ENCODE peak calls at places on chromosomes 6 and 20, in five cellular contexts. I, T, C, W and B are unnamed samples.

GRCh38 chr6:67736816-67737215 is 898.3 kb upstream of the ADGRB3 start:
- DNase-seq in C (no peak), W (no peak), T (no peak), I (no peak), B (no peak)

GRCh38 chr20:53950031-53950430 is 120.4 kb downstream of the BCAS1 start:
- DNase-seq in I (no peak), W (no peak), T (no peak), C (no peak), B (no peak)

GRCh38 chr6:56370127-56370540 is 122.8 kb upstream of the COL21A1 start:
- DNase-seq in C (peak), T (no peak), I (no peak), W (peak), B (peak)

GRCh38 chr20:21156266-21156665 is 30.4 kb downstream of the KIZ start:
- DNase-seq in T (no peak), C (no peak), I (no peak), W (no peak), B (no peak)

GRCh38 chr20:5996765-5997164 is 46.3 kb downstream of the MCM8 start:
- DNase-seq in W (no peak), C (no peak), I (peak), T (no peak), B (no peak)

GRCh38 chr6:72533601-72534000 is 88.3 kb upstream of the KCNQ5 start:
- DNase-seq in I (no peak), T (no peak), C (no peak), W (no peak), B (no peak)

GRCh38 chr6:41955412-41955811 is 13.8 kb upstream of the CCND3 start:
- DNase-seq in I (no peak), W (no peak), T (no peak), C (no peak), B (no peak)

GRCh38 chr6:141531040-141531439 is 601.7 kb upstream of the GJE1 start:
- DNase-seq in W (no peak), C (no peak), I (no peak), T (no peak), B (no peak)

GRCh38 chr20:38863024-38863851 is 57.7 kb downstream of the PPP1R16B start:
- DNase-seq in T (peak), W (no peak), C (no peak), I (peak), B (no peak)

GRCh38 chr20:6029538-6029937 is 24.3 kb downstream of the LRRN4 start:
- DNase-seq in W (no peak), C (no peak), T (no peak), I (no peak), B (no peak)

GRCh38 chr6:2799936-2800527 is 34.8 kb downstream of the WRNIP1 start:
- DNase-seq in T (no peak), I (no peak), C (no peak), W (no peak), B (no peak)

GRCh38 chr6:90021701-90022100 is 127.4 kb downstream of the GJA10 start:
- DNase-seq in I (no peak), C (no peak), T (no peak), W (no peak), B (no peak)

GRCh38 chr6:40802481-40802880 is 215.3 kb upstream of the LRFN2 start:
- DNase-seq in C (no peak), W (no peak), T (no peak), I (no peak), B (no peak)

GRCh38 chr6:141261672-141262060 is 871.1 kb upstream of the GJE1 start:
- DNase-seq in C (no peak), I (no peak), T (no peak), W (no peak), B (no peak)

GRCh38 chr6:35781290-35781689 is 471 bp downstream of the CLPSL1 start:
- DNase-seq in C (no peak), T (no peak), W (no peak), I (no peak), B (peak)

GRCh38 chr6:167405778-167406532 is 81.1 kb downstream of the TTLL2 start:
- DNase-seq in W (no peak), I (no peak), T (no peak), C (no peak), B (no peak)

GRCh38 chr20:44433751-44434538 is 41.7 kb upstream of the TTPAL start:
- DNase-seq in T (no peak), C (no peak), I (no peak), W (no peak), B (no peak)

GRCh38 chr20:46053416-46053815 is 24.4 kb downstream of the SLC12A5 start:
- DNase-seq in I (no peak), T (no peak), C (no peak), W (no peak), B (no peak)

GRCh38 chr6:150409576-150410066 is 40.8 kb downstream of the IYD start:
- DNase-seq in W (no peak), C (peak), I (no peak), T (peak), B (no peak)

GRCh38 chr6:27871919-27872633 is 40.1 kb downstream of the OR2B2 start:
- DNase-seq in C (peak), I (peak), T (peak), W (peak), B (peak)

GRCh38 chr6:70823651-70824050 is 133.2 kb downstream of the B3GAT2 start:
- DNase-seq in W (no peak), T (no peak), C (no peak), I (no peak), B (no peak)

GRCh38 chr6:141252828-141253608 is 879.7 kb upstream of the GJE1 start:
- DNase-seq in I (no peak), W (no peak), T (no peak), C (no peak), B (no peak)

GRCh38 chr6:122696853-122697252 is 82.7 kb upstream of the FABP7 start:
- DNase-seq in C (no peak), T (no peak), I (no peak), W (no peak), B (no peak)

GRCh38 chr6:131000544-131000943 is 62.5 kb downstream of the EPB41L2 start:
- DNase-seq in T (no peak), W (no peak), I (no peak), C (no peak), B (no peak)

GRCh38 chr6:126033696-126034095 is 47.4 kb downstream of the TRMT11 start:
- DNase-seq in W (no peak), C (no peak), T (no peak), I (no peak), B (no peak)

GRCh38 chr6:149347067-149347466 is 29.6 kb downstream of the TAB2 start:
- DNase-seq in W (no peak), C (no peak), T (no peak), I (no peak), B (no peak)

GRCh38 chr20:10970109-10970508 is 296.3 kb upstream of the JAG1 start:
- DNase-seq in I (no peak), T (no peak), W (no peak), C (no peak), B (no peak)

GRCh38 chr6:159939591-159940016 is 29.3 kb upstream of the IGF2R start:
- DNase-seq in I (no peak), W (no peak), T (no peak), C (no peak), B (no peak)

GRCh38 chr6:168713013-168713412 is 272.0 kb downstream of the SMOC2 start:
- DNase-seq in I (no peak), W (no peak), C (no peak), T (no peak), B (no peak)

GRCh38 chr6:127305741-127306140 is 37.7 kb downstream of the ECHDC1 start:
- DNase-seq in C (no peak), I (no peak), T (no peak), W (no peak), B (no peak)

GRCh38 chr6:156068870-156069269 is 613.2 kb upstream of the NOX3 start:
- DNase-seq in W (no peak), T (no peak), C (no peak), I (no peak), B (no peak)

GRCh38 chr6:53437557-53438202 is 88.9 kb upstream of the ELOVL5 start:
- DNase-seq in C (no peak), W (no peak), T (no peak), I (peak), B (no peak)

GRCh38 chr6:33851959-33852358 is 48.2 kb upstream of the MLN start:
- DNase-seq in W (peak), C (no peak), T (no peak), I (no peak), B (no peak)
- TF ChIP-seq CTCF in W (peak), C (no peak), T (no peak), I (peak), B (peak)

DNA sequence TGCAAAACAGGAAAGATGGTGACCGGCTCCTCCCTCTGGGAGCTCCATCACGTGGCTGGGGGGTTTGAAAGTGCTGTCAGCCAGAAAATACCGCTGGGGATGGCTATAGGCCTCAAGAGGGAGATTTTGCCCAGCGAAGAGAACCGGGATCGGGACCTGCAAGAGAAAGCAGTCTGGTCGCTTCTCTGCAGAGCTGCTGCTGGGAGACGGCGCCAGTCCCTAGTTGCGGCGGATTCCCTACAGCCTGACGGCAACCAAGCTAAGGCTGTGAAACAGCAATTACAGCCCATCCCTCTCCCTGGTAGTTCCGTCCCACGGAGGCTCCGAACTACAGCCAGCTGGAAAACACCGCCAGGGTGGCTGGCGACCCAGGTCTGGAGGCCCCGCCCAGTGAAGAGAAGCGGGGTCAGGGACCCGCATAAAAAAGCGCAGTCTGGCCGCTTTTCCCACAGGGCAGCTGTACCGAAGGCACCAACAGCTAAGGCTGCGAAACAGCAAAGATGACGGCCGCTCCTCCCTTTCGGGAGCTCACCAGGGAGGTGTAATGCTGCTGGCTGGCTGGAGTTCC is 238.1 kb upstream of the IRAK1BP1 start:
- DNase-seq in W (no peak), I (no peak), T (no peak), C (no peak), B (no peak)
- TF ChIP-seq CTCF in W (no peak), I (no peak), T (no peak), C (no peak), B (no peak)

GRCh38 chr6:109920911-109921310 is 57.2 kb upstream of the GPR6 start:
- DNase-seq in C (no peak), I (no peak), T (no peak), W (no peak), B (no peak)

GRCh38 chr6:109927052-109927451 is 51.1 kb upstream of the GPR6 start:
- DNase-seq in I (no peak), T (no peak), W (no peak), C (no peak), B (no peak)

GRCh38 chr6:109925060-109925459 is 53.1 kb upstream of the GPR6 start:
- DNase-seq in T (no peak), I (no peak), C (no peak), W (no peak), B (no peak)

GRCh38 chr6:109918227-109918626 is 59.9 kb upstream of the GPR6 start:
- DNase-seq in T (no peak), W (no peak), C (no peak), I (no peak), B (no peak)

DNA sequence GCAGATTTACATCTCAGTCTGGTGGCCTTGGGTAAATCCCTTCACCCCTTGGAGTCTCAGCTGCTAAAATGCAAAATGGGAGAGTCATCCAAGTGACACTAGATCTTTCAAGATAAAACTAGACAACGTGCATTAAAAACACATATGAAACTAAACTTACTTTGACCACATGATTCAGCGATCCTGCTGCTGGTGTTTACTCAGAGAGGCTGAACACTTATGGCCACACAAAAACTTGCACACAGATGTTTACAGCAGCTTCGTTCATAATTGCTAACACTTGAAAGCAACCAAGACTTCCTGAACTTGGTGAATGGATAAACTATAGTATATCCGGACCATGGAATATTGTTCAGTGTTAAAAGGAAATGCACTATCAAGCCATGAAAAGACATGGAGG is 55.3 kb upstream of the GPR6 start:
- DNase-seq in T (no peak), W (no peak), C (no peak), I (no peak), B (no peak)
- TF ChIP-seq CTCF in T (no peak), W (no peak), C (no peak), I (no peak), B (no peak)

DNA sequence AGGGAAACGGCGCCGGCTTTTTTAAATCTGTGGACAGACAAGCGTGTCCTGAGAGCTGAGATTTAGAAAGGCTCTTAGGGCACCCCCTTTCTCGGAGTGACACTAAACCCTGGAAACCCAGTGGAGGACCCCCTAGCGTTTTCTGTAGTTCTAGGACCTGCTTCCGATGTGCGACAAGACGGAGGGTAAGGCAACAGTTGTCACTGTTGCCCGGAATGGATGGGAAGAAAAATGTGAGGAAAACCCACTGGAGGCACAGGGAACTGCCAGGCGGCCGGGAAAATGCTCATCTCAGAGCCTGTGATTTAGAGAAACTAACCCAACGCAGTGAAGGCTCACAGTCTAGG is 551 bp upstream of the ATP5F1E start:
- DNase-seq in C (no peak), I (no peak), W (no peak), T (no peak), B (no peak)
- TF ChIP-seq CTCF in C (peak), I (no peak), W (peak), T (no peak), B (peak)

DNA sequence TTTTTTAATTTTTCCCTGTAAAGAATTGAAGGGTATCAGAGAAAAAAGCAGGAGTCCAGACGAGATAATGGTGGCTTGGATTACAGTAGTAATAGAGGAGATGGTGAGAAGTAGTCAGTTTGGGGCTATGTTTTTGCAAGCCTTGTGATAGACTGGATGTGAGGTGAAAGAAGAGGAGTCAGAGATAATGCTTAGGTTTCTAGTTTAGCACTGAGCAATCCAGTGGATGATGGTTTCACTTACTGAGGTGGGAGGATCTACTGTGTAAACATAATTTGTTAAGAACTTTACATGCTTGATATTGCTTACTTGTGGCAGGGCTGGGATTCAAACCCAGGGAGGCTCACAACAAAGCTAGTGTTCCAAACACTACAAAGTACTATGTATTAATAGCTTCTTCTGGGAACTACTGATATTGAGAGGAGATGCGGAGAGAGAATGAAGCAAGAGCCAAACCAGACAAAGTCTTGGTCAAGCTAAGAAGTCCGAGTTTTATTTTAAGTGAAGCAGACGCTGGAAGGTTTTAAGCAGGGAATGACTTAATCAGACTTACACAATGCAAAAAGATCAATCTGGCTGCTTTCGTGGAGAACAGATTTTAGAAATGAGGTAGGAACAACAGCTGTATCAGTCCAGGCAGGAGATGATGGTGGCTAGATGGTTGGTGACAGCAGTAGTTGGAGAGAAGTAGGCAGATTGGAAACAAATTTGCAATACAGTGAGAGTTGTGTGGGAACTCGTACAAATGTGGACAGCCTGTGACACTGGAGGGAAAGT is 58.0 kb downstream of the ZFAND3 start:
- DNase-seq in I (no peak), T (no peak), C (no peak), W (no peak), B (no peak)
- TF ChIP-seq CTCF in I (no peak), T (no peak), C (no peak), W (no peak), B (no peak)

DNA sequence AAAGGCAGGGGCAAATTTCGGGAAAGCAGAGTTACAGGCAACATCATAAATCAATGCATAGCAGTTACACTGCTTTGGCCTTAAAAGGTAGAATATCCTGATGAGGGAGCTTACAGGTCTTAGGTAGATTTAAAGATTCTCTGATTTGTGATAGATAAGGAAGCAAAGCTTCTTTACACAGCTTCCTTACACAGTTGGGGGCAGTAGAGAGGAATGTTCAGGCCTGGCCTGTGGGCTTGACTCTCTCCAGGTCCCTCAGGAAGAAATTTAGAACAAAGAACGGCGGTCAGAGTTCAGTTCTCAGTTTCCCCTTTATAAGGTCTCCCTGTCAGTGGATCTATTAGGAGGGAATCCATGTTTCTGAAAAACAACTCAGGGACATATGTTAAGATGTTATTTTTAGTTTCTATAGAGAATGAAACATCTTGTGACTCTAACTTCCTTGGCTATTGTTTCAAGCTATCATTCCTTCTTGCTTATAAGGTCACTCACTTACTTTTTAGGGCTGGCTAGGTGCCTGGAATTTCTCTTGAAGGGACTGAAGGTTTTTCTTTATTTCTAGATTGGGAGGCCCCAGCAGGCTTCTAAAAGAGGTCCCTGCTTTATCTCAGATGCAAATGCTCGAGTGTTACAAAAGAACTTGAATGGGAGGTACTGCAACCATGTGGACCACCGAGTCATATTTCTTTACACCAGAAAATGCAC is 11.8 kb downstream of the HLA-B start:
- DNase-seq in T (no peak), C (no peak), I (no peak), W (no peak), B (no peak)
- TF ChIP-seq CTCF in T (no peak), C (no peak), I (no peak), W (peak), B (no peak)

GRCh38 chr20:57654998-57655811 is 35.0 kb upstream of the ZBP1 start:
- DNase-seq in I (no peak), C (no peak), T (no peak), W (no peak), B (peak)
- TF ChIP-seq CTCF in I (no peak), C (no peak), T (no peak), W (no peak), B (no peak)

GRCh38 chr6:80742481-80742880 is 636.0 kb downstream of the BCKDHB start:
- DNase-seq in W (no peak), I (no peak), C (no peak), T (no peak), B (no peak)
- TF ChIP-seq CTCF in W (peak), I (peak), C (no peak), T (no peak), B (no peak)